ENCODE peak calls at places on chromosomes 4 and X, in ten cellular contexts. Z is AG10803, G is KBM-7, D is vagina, Y is psoas muscle, J is AG20443, N is GM18507, M is sciatic nerve, P is AG08396, X is stomach. E is an unnamed sample.

GRCh38 chrX:108123591-108124366 is 32.2 kb downstream of the ATG4A start:
- DNase-seq in X (no peak), P (no peak), G (no peak), M (no peak), N (no peak), Y (no peak), Z (no peak), J (no peak), D (no peak), E (no peak)

GRCh38 chrX:11137543-11138139 is 26.5 kb downstream of the HCCS start:
- DNase-seq in P (peak; percentile 34), Z (peak; percentile 63), G (peak; percentile 50), Y (no peak), D (no peak), X (no peak), N (no peak), J (peak; percentile 11), M (no peak), E (no peak)

GRCh38 chr4:135515295-135515694 is 1313.7 kb upstream of the PABPC4L start:
- DNase-seq in X (no peak), G (no peak), J (no peak), Y (no peak), M (no peak), D (no peak), N (no peak), Z (no peak), P (no peak), E (no peak)

GRCh38 chr4:1291996-1292702 is 2.5 kb downstream of the MAEA start:
- DNase-seq in Y (no peak), D (no peak), X (peak; percentile 13), P (peak; percentile 7), G (no peak), J (no peak), Z (no peak), N (no peak), M (peak; percentile 53), E (no peak)

GRCh38 chrX:153019166-153019565 is 25.2 kb upstream of the PNMA5 start:
- DNase-seq in J (no peak), D (no peak), G (no peak), Z (no peak), Y (no peak), X (no peak), M (no peak), N (no peak), P (no peak), E (no peak)

GRCh38 chr4:52091811-52092210 is 40.7 kb downstream of the SPATA18 start:
- DNase-seq in G (no peak), Z (no peak), P (peak; percentile 15), X (no peak), M (no peak), N (no peak), Y (no peak), D (no peak), J (peak; percentile 14), E (no peak)

GRCh38 chr4:144705861-144706590 is 60.1 kb downstream of the HHIP start:
- DNase-seq in N (no peak), D (no peak), Z (no peak), X (no peak), P (no peak), M (no peak), J (no peak), G (no peak), Y (no peak), E (no peak)

GRCh38 chr4:68152411-68152810 is 22.7 kb upstream of the TMPRSS11F start:
- DNase-seq in Y (no peak), D (no peak), P (no peak), X (no peak), M (no peak), N (no peak), J (no peak), G (no peak), Z (no peak), E (no peak)

GRCh38 chr4:137510866-137511265 is 21.4 kb downstream of the PCDH18 start:
- DNase-seq in X (no peak), D (no peak), N (no peak), Z (peak; percentile 96), P (peak; percentile 66), G (no peak), M (no peak), Y (no peak), J (peak; percentile 82), E (no peak)

GRCh38 chr4:19791422-19792113 is 460.1 kb upstream of the SLIT2 start:
- DNase-seq in P (no peak), J (no peak), G (no peak), X (no peak), D (no peak), Z (no peak), Y (no peak), N (no peak), M (no peak), E (no peak)

GRCh38 chrX:152245231-152245630 is 106.9 kb upstream of the MAGEA10 start:
- DNase-seq in N (no peak), M (no peak), P (no peak), X (no peak), J (no peak), Y (no peak), G (no peak), D (no peak), Z (no peak), E (no peak)

GRCh38 chr4:141636771-141637460 is 533 bp downstream of the IL15 start:
- DNase-seq in N (peak; percentile 37), J (peak; percentile 84), P (peak; percentile 80), Y (peak; percentile 43), D (no peak), Z (peak; percentile 67), M (peak; percentile 62), G (peak; percentile 36), X (peak; percentile 58), E (peak; percentile 33)

GRCh38 chrX:30635630-30636029 is 17.6 kb upstream of the GK start:
- DNase-seq in G (peak; percentile 40), Y (no peak), D (no peak), M (no peak), J (peak; percentile 18), P (peak; percentile 8), X (no peak), N (no peak), Z (no peak), E (no peak)

GRCh38 chr4:126405369-126405982 is 1090.7 kb downstream of the FAT4 start:
- DNase-seq in M (no peak), N (no peak), D (no peak), J (no peak), G (peak; percentile 11), X (no peak), P (no peak), Z (peak; percentile 48), Y (no peak), E (no peak)

GRCh38 chr4:55635282-55635681 is 816 bp downstream of the NMU start:
- DNase-seq in X (no peak), M (no peak), J (no peak), Z (no peak), P (no peak), G (no peak), N (no peak), D (no peak), Y (no peak), E (no peak)

GRCh38 chrX:19487520-19488200 is 27.6 kb downstream of the MAP3K15 start:
- DNase-seq in D (no peak), J (no peak), X (no peak), P (no peak), G (no peak), Z (no peak), N (no peak), M (no peak), Y (no peak), E (no peak)

GRCh38 chr4:3708611-3709010 is 57.6 kb upstream of the ADRA2C start:
- DNase-seq in X (no peak), N (no peak), Y (no peak), M (no peak), G (no peak), D (no peak), Z (no peak), J (no peak), P (no peak), E (no peak)

GRCh38 chr4:76518241-76518640 is 83.2 kb downstream of the SHROOM3 start:
- DNase-seq in M (no peak), G (no peak), N (no peak), Y (no peak), J (no peak), Z (peak; percentile 29), P (no peak), D (no peak), X (no peak), E (no peak)

GRCh38 chrX:102930990-102931756 is 5.9 kb upstream of the RAB40AL start:
- DNase-seq in D (no peak), M (no peak), N (no peak), J (no peak), Y (no peak), P (no peak), G (no peak), Z (no peak), X (no peak), E (no peak)

GRCh38 chr4:151644625-151645024 is 116.2 kb downstream of the GATB start:
- DNase-seq in P (no peak), X (no peak), D (no peak), G (peak; percentile 23), M (no peak), N (no peak), Z (no peak), J (no peak), Y (no peak), E (no peak)

GRCh38 chr4:104330125-104330524 is 164.6 kb downstream of the CXXC4 start:
- DNase-seq in Z (no peak), X (no peak), M (no peak), J (no peak), Y (no peak), N (no peak), P (no peak), G (no peak), D (no peak), E (no peak)

GRCh38 chrX:136794080-136794479 is 13.3 kb upstream of the ARHGEF6 start:
- DNase-seq in G (no peak), D (no peak), Y (no peak), N (no peak), P (no peak), X (no peak), Z (no peak), J (no peak), M (no peak), E (no peak)

GRCh38 chrX:52983526-52983925 is 25.2 kb upstream of the FAM156A start:
- DNase-seq in D (no peak), Y (no peak), J (peak; percentile 10), P (no peak), X (no peak), Z (peak; percentile 37), G (no peak), M (no peak), N (no peak), E (no peak)

GRCh38 chr4:39047691-39048090 is 14.3 kb upstream of the KLHL5 start:
- DNase-seq in M (no peak), G (no peak), Y (no peak), X (no peak), P (no peak), N (no peak), D (no peak), Z (no peak), J (no peak), E (no peak)

GRCh38 chrX:55008571-55009358 is 8.6 kb downstream of the APEX2 start:
- DNase-seq in Y (peak; percentile 39), G (peak; percentile 75), D (no peak), X (no peak), P (no peak), N (no peak), Z (peak; percentile 24), J (peak; percentile 23), M (no peak), E (no peak)

E was measured in GM12892.